ENCODE peak calls at places on chromosome 15, in eight cellular contexts. R is Peyer's patch, G is esophagus squamous epithelium, M is K562, X is heart left ventricle, P is H1, L is GM12878, Y is body of pancreas. I is an unnamed sample.

GRCh38 chr15:44289352-44289790 is 852 bp downstream of the GOLM2 start:
- DNase-seq in X (no peak), P (no peak), R (no peak), L (no peak), G (no peak), Y (no peak), M (no peak), I (no peak)

GRCh38 chr15:75452968-75453702 is 1.6 kb upstream of the SIN3A start:
- DNase-seq in R (peak; percentile 54), P (peak; percentile 80), L (peak; percentile 30), M (no peak), Y (peak; percentile 37), G (peak; percentile 42), X (peak; percentile 50), I (no peak)

GRCh38 chr15:23877502-23878412 is 190.7 kb upstream of the NDN start:
- DNase-seq in G (no peak), X (peak; percentile 34), L (no peak), M (peak; percentile 44), R (no peak), P (peak; percentile 85), Y (peak; percentile 74), I (peak; percentile 29)

GRCh38 chr15:60859996-60860494 is 369.1 kb downstream of the RORA start:
- DNase-seq in R (no peak), X (no peak), G (no peak), Y (no peak), M (no peak), P (no peak), L (no peak), I (no peak)

GRCh38 chr15:94119923-94120775 is 111.2 kb upstream of the MCTP2 start:
- DNase-seq in L (peak; percentile 49), G (no peak), P (peak; percentile 54), R (peak; percentile 17), Y (peak; percentile 69), M (peak; percentile 37), X (peak; percentile 43), I (peak; percentile 5)

GRCh38 chr15:28017423-28017924 is 81.6 kb downstream of the OCA2 start:
- DNase-seq in L (no peak), Y (no peak), G (no peak), X (no peak), M (no peak), R (no peak), P (no peak), I (no peak)

GRCh38 chr15:63601727-63602185 is 4.6 kb downstream of the FBXL22 start:
- DNase-seq in R (peak; percentile 59), X (no peak), G (no peak), P (no peak), L (no peak), Y (peak; percentile 39), M (no peak), I (no peak)

GRCh38 chr15:22887157-22887951 is 48.9 kb downstream of the NIPA2 start:
- DNase-seq in P (no peak), R (no peak), M (peak; percentile 53), Y (no peak), L (no peak), G (no peak), X (peak; percentile 65), I (no peak)

GRCh38 chr15:70323111-70323851 is 225.6 kb upstream of the TLE3 start:
- DNase-seq in L (no peak), R (no peak), M (no peak), P (peak; percentile 42), Y (no peak), G (no peak), X (no peak), I (no peak)

GRCh38 chr15:60130398-60130797 is 126.3 kb downstream of the FOXB1 start:
- DNase-seq in Y (no peak), P (no peak), X (no peak), R (no peak), G (no peak), L (no peak), M (no peak), I (no peak)

GRCh38 chr15:31217067-31217466 is 109.6 kb upstream of the KLF13 start:
- DNase-seq in Y (no peak), R (no peak), G (no peak), M (no peak), P (no peak), X (no peak), L (no peak), I (no peak)

GRCh38 chr15:31215490-31216209 is 111.0 kb upstream of the KLF13 start:
- DNase-seq in Y (peak; percentile 80), M (peak; percentile 83), L (no peak), G (peak; percentile 64), P (peak; percentile 91), X (peak; percentile 81), R (peak; percentile 84), I (peak; percentile 90)

GRCh38 chr15:31217566-31218270 is 108.9 kb upstream of the KLF13 start:
- DNase-seq in G (no peak), P (no peak), X (no peak), L (no peak), R (no peak), M (no peak), Y (no peak), I (no peak)

GRCh38 chr15:31214864-31215489 is 111.7 kb upstream of the KLF13 start:
- DNase-seq in P (no peak), Y (peak; percentile 25), M (no peak), L (no peak), R (no peak), G (no peak), X (peak; percentile 45), I (no peak)

GRCh38 chr15:31216210-31216911 is 110.3 kb upstream of the KLF13 start:
- DNase-seq in X (peak; percentile 88), Y (peak; percentile 67), G (peak; percentile 64), M (peak; percentile 31), P (peak; percentile 67), L (no peak), R (peak; percentile 75), I (peak; percentile 70)
- TF ChIP-seq POLR2A in X (peak; percentile 45), Y (no peak), G (no peak), M (no peak), P (no peak), L (peak; percentile 11), R (peak; percentile 37), I (peak; percentile 44)

DNA sequence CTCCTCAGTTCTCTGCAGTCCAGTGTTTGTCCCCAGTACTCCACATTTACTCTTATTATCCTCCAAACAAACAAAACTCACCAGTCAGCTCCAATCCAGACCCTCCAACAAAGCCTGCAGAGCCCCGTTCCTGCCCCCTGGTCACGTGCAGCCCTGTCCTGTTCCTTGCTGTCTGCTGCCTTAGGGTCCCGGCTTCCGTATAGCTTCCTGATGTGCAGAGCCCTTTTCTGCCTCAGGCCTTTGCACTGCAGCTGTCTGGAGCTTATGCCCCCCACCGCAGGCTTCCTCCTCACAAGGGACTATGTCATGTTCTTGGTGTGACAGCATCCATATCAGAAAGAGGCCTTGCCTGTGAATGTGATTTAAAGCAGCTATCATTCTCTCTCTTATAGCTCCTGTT is 39.0 kb upstream of the UBE3A start:
- DNase-seq in L (no peak), R (no peak), X (no peak), M (no peak), P (no peak), Y (no peak), G (no peak), I (no peak)
- TF ChIP-seq POLR2A in L (no peak), R (no peak), X (no peak), M (no peak), P (no peak), Y (no peak), G (no peak), I (no peak)

DNA sequence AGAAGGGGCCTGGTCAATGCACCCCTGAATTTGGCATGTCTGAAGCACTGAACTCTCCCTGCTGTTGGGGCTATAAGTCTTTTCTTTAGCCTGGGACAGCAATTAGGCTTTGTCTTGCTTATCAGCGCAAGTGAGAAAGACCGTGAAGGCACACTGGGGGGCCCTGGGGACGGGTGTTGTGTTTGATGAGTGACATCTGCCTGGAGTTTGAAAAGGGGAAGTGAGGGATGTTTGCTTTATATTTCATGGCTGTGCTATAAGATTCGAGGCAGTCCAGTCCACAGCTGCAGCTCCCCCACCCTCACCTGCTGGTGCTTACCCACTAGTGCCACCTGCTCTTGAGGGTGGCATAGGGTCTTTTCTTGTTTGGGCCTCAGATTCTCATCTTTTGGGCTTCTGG is 44.8 kb downstream of the CEMIP start:
- DNase-seq in M (no peak), Y (no peak), G (no peak), L (peak; percentile 1), X (no peak), R (no peak), P (no peak), I (no peak)
- TF ChIP-seq POLR2A in M (no peak), Y (no peak), G (no peak), L (no peak), X (no peak), R (no peak), P (no peak), I (no peak)

GRCh38 chr15:58477228-58477627 is 45.4 kb downstream of the LIPC start:
- DNase-seq in M (no peak), R (no peak), P (no peak), X (no peak), L (no peak), Y (no peak), G (no peak), I (no peak)
- TF ChIP-seq POLR2A in M (no peak), R (no peak), P (no peak), X (no peak), L (no peak), Y (no peak), G (no peak), I (no peak)

GRCh38 chr15:37101634-37102314 is 1.4 kb upstream of the MEIS2 start:
- DNase-seq in X (peak; percentile 83), R (no peak), M (peak; percentile 85), G (no peak), P (peak; percentile 87), L (no peak), Y (peak; percentile 74), I (no peak)
- TF ChIP-seq POLR2A in X (peak; percentile 72), R (no peak), M (peak; percentile 83), G (peak; percentile 21), P (no peak), L (peak; percentile 55), Y (peak; percentile 1), I (no peak)

DNA sequence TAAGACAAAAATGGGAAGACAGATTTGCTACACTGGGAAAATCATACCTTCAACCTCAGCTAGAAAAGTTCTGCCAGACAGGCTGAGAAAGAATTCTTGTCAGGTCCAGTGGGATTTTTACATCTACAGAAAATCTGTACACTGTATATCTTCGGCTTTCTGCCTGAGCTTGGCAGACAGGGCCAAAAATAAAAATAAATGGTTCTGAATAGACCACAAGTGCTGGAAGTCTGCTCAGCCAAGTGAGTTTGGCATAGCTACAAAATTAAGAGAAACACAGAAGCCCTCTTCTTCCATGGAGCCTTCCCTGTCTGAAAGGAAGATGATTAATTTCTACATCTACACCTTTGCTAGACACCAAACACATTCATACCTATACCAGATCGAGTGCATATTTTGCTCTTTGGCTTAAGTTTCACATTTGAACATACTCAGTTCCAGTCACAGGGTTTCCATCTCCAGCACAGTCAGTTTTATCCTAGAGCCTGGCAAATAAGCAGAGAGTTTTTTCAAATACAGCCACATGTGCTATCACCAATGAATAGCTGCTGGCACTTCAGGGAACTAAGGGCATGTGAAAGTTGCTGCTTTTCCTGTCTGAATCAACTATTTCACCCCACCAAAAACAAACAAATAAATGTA is 224.6 kb downstream of the GREM1 start:
- DNase-seq in M (no peak), X (no peak), Y (no peak), R (no peak), L (no peak), P (no peak), G (no peak), I (no peak)
- TF ChIP-seq POLR2A in M (no peak), X (no peak), Y (no peak), R (no peak), L (no peak), P (no peak), G (no peak), I (no peak)

I was measured in GM12891.